ENCODE peak calls at places on chromosomes 12 and 14, in ten cellular contexts. X is activated CD4-positive, alpha-beta T cell treated with anti-CD3 and anti-CD28 coated beads for 24 hours; H is left cardiac atrium; F is SJCRH30; I is NCI-H2107; Z is stomach; V is RPMI8226; D is RPMI7951; O is stimulated activated CD4-positive, alpha-beta T cell treated with anti-CD3 and anti-CD28 coated beads, Interleukin-12 subunit alpha, Interleukin-12 subunit beta, amount 100 ng/mL, for 48 hours; S is bronchial epithelial cell. W is an unnamed sample.

GRCh38 chr14:31297701-31298344 is 90.2 kb upstream of the HECTD1 start:
- DNase-seq in F (no peak), I (no peak), O (no peak), S (peak), X (no peak), V (no peak), Z (no peak), H (no peak), D (no peak), W (no peak)

GRCh38 chr12:58496411-58496810 is 423.9 kb downstream of the LRIG3 start:
- DNase-seq in X (no peak), S (peak), H (no peak), I (no peak), F (no peak), V (no peak), O (no peak), D (peak), Z (no peak), W (no peak)

GRCh38 chr14:41280745-41281144 is 325.9 kb upstream of the LRFN5 start:
- DNase-seq in I (peak), D (no peak), F (no peak), V (no peak), X (no peak), H (no peak), Z (no peak), S (peak), O (no peak), W (no peak)

GRCh38 chr14:45287609-45288008 is 34.6 kb upstream of the MIS18BP1 start:
- DNase-seq in X (no peak), Z (no peak), I (no peak), H (no peak), O (no peak), D (no peak), F (no peak), S (no peak), V (no peak), W (no peak)

GRCh38 chr12:27012982-27013255 is 1.3 kb downstream of the TM7SF3 start:
- DNase-seq in X (no peak), S (peak), I (no peak), V (no peak), H (no peak), Z (no peak), D (no peak), O (no peak), F (no peak), W (no peak)

GRCh38 chr14:102421366-102422057 is 58.8 kb downstream of the TECPR2 start:
- DNase-seq in O (no peak), X (no peak), S (no peak), F (peak), V (no peak), H (no peak), I (no peak), D (no peak), Z (no peak), W (no peak)

GRCh38 chr12:52847335-52848102 is 1.3 kb downstream of the KRT78 start:
- DNase-seq in H (no peak), S (peak), X (no peak), O (no peak), I (no peak), D (peak), F (no peak), Z (peak), V (no peak), W (no peak)

GRCh38 chr12:90546511-90546910 is 408.5 kb downstream of the CCER1 start:
- DNase-seq in D (no peak), Z (no peak), O (no peak), H (no peak), F (no peak), V (no peak), X (no peak), I (no peak), S (no peak), W (no peak)

GRCh38 chr12:58341791-58342190 is 400.4 kb downstream of the ATP23 start:
- DNase-seq in Z (no peak), X (no peak), V (no peak), I (no peak), H (no peak), F (no peak), D (peak), O (no peak), S (peak), W (no peak)

GRCh38 chr12:88998421-88998820 is 353.9 kb downstream of the DUSP6 start:
- DNase-seq in V (no peak), O (no peak), X (no peak), S (no peak), D (peak), Z (no peak), I (no peak), F (no peak), H (no peak), W (no peak)

GRCh38 chr14:77123381-77124344 is 17.9 kb downstream of the ZDHHC22 start:
- DNase-seq in D (no peak), Z (peak), X (no peak), O (no peak), I (peak), F (no peak), H (no peak), V (peak), S (peak), W (no peak)

GRCh38 chr14:96279564-96279963 is 23.6 kb downstream of the BDKRB1 start:
- DNase-seq in I (no peak), Z (no peak), O (no peak), F (no peak), H (no peak), S (no peak), X (no peak), V (no peak), D (no peak), W (no peak)

GRCh38 chr12:29282452-29282851 is 98.5 kb downstream of the ERGIC2 start:
- DNase-seq in X (no peak), H (no peak), F (no peak), S (no peak), O (no peak), D (peak), I (no peak), V (no peak), Z (no peak), W (peak)

GRCh38 chr14:37114559-37114958 is 57.8 kb downstream of the SLC25A21 start:
- DNase-seq in Z (no peak), H (no peak), F (no peak), V (no peak), O (no peak), I (no peak), X (no peak), S (no peak), D (no peak), W (no peak)

GRCh38 chr12:131452444-131452860 is 258.4 kb upstream of the SFSWAP start:
- DNase-seq in O (peak), F (no peak), V (peak), H (no peak), X (peak), D (no peak), I (no peak), Z (peak), S (no peak), W (no peak)

GRCh38 chr12:58455146-58455545 is 465.2 kb downstream of the LRIG3 start:
- DNase-seq in X (no peak), V (no peak), F (no peak), D (no peak), O (no peak), S (no peak), Z (no peak), H (no peak), I (no peak), W (no peak)

GRCh38 chr12:120346681-120347080 is 19.1 kb upstream of the PLA2G1B start:
- DNase-seq in I (no peak), H (no peak), V (peak), F (no peak), D (no peak), Z (no peak), O (no peak), S (no peak), X (no peak), W (no peak)

GRCh38 chr14:22536853-22537338 is 52.1 kb downstream of the DAD1 start:
- DNase-seq in X (peak), I (no peak), Z (peak), D (peak), H (peak), V (no peak), F (peak), S (peak), O (peak), W (peak)

GRCh38 chr12:64269161-64269560 is 47.1 kb upstream of the KICS2 start:
- DNase-seq in D (no peak), I (peak), X (no peak), S (no peak), V (no peak), Z (no peak), H (no peak), F (no peak), O (no peak), W (no peak)

GRCh38 chr12:124008629-124009028 is 35.6 kb downstream of the ZNF664 start:
- DNase-seq in Z (no peak), H (no peak), S (no peak), V (no peak), D (no peak), I (no peak), X (no peak), O (no peak), F (no peak), W (no peak)

GRCh38 chr12:66620026-66620425 is 58.9 kb downstream of the GRIP1 start:
- DNase-seq in X (no peak), Z (no peak), O (no peak), F (no peak), V (no peak), I (no peak), S (peak), H (no peak), D (no peak), W (no peak)

GRCh38 chr14:55721353-55721752 is 141.3 kb downstream of the KTN1 start:
- DNase-seq in F (peak), H (no peak), X (no peak), S (peak), O (no peak), V (no peak), I (no peak), Z (no peak), D (peak), W (peak)

W was measured in myocyte.